ENCODE peak calls at places on chromosome 13, in four cellular contexts. V is foreskin keratinocyte; L is stimulated activated CD8-positive, alpha-beta memory T cell treated with anti-CD3 and anti-CD28 coated beads, Interleukin-15, amount 100 ng/mL, for 24 hours; A is LHCN-M2. Y is an unnamed sample.

GRCh38 chr13:37306778-37307544 is 201.5 kb upstream of the CSNK1A1L start:
- DNase-seq in L (no peak), V (peak; percentile 92), A (peak; percentile 97), Y (no peak)

GRCh38 chr13:62829476-62829875 is 1413.8 kb upstream of the PCDH20 start:
- DNase-seq in V (no peak), A (no peak), L (no peak), Y (no peak)

GRCh38 chr13:45142440-45143345 is 22.4 kb downstream of the GTF2F2 start:
- DNase-seq in V (peak; percentile 52), L (no peak), A (peak; percentile 49), Y (no peak)

GRCh38 chr13:91346848-91347211 is 657 bp upstream of the MIR17HG start:
- DNase-seq in L (no peak), V (no peak), A (no peak), Y (peak; percentile 25)

GRCh38 chr13:71865858-71866172 is 1.2 kb downstream of the DACH1 start:
- DNase-seq in L (no peak), A (no peak), V (no peak), Y (no peak)

GRCh38 chr13:32587774-32588165 is 1.5 kb downstream of the PDS5B start:
- DNase-seq in A (peak; percentile 19), L (no peak), V (peak; percentile 7), Y (no peak)

GRCh38 chr13:92843549-92843948 is 383.1 kb upstream of the GPC6 start:
- DNase-seq in V (peak; percentile 41), L (no peak), A (peak; percentile 93), Y (no peak)

GRCh38 chr13:29539866-29540265 is 55.6 kb downstream of the SLC7A1 start:
- DNase-seq in V (no peak), A (no peak), L (no peak), Y (no peak)

GRCh38 chr13:114132419-114133121 is at the start of gene RASA3:
- DNase-seq in L (no peak), V (no peak), A (peak; percentile 76), Y (no peak)

GRCh38 chr13:30870049-30870884 is 35.8 kb upstream of the MEDAG start:
- DNase-seq in V (no peak), L (no peak), A (peak; percentile 99), Y (no peak)

GRCh38 chr13:98697833-98698232 is 54.6 kb downstream of the SLC15A1 start:
- DNase-seq in A (no peak), L (no peak), V (no peak), Y (no peak)

GRCh38 chr13:23510544-23510916 is 59.7 kb upstream of the TNFRSF19 start:
- DNase-seq in V (peak; percentile 54), A (peak; percentile 59), L (no peak), Y (no peak)

GRCh38 chr13:82627183-82627582 is 1255.1 kb downstream of the SLITRK1 start:
- DNase-seq in L (no peak), V (peak; percentile 42), A (peak; percentile 60), Y (no peak)

GRCh38 chr13:40069173-40070044 is 413.9 kb downstream of the COG6 start:
- DNase-seq in A (peak; percentile 70), V (no peak), L (peak; percentile 28), Y (no peak)

GRCh38 chr13:72645521-72645920 is 81.9 kb downstream of the MZT1 start:
- DNase-seq in L (no peak), A (no peak), V (no peak), Y (no peak)

GRCh38 chr13:39855236-39855635 is 199.8 kb downstream of the COG6 start:
- DNase-seq in A (peak; percentile 45), L (no peak), V (no peak), Y (no peak)

GRCh38 chr13:111373486-111373885 is 53.0 kb downstream of the TEX29 start:
- DNase-seq in L (no peak), A (no peak), V (no peak), Y (no peak)

GRCh38 chr13:101709952-101710351 is 257.5 kb downstream of the ITGBL1 start:
- DNase-seq in V (no peak), A (no peak), L (no peak), Y (no peak)

GRCh38 chr13:27367570-27367969 is 56.8 kb upstream of the GTF3A start:
- DNase-seq in A (no peak), V (no peak), L (no peak), Y (no peak)

GRCh38 chr13:45544520-45544919 is 71.0 kb downstream of the ERICH6B start:
- DNase-seq in A (no peak), V (no peak), L (no peak), Y (no peak)